ENCODE peak calls at places on chromosome X, in eight cellular contexts. S is CD8-positive, alpha-beta T cell; T is bronchial epithelial cell; M is thyroid gland; W is glutamatergic neuron; E is Right ventricle myocardium inferior; A is fibroblast of mammary gland; B is neural crest cell. D is an unnamed sample.

GRCh38 chrX:46576458-46576857 is 2.9 kb downstream of the CHST7 start:
- DNase-seq in T (no peak), E (no peak), M (no peak), A (peak; percentile 43), B (no peak), S (no peak), W (no peak), D (no peak)

GRCh38 chrX:84735025-84735424 is 232.8 kb upstream of the HDX start:
- DNase-seq in T (peak; percentile 89), W (no peak), B (no peak), E (no peak), S (no peak), A (no peak), M (no peak), D (no peak)

GRCh38 chrX:50903387-50904027 is 7.0 kb upstream of the BMP15 start:
- DNase-seq in T (peak; percentile 29), B (peak; percentile 18), A (peak; percentile 38), E (no peak), M (peak; percentile 23), W (peak; percentile 28), S (no peak), D (peak; percentile 33)

GRCh38 chrX:140701480-140701879 is 8.1 kb upstream of the LINC00632 start:
- DNase-seq in W (no peak), E (no peak), A (peak; percentile 18), B (no peak), T (peak; percentile 5), M (no peak), S (no peak), D (no peak)

GRCh38 chrX:151030845-151031244 is 47.7 kb downstream of the HMGB3 start:
- DNase-seq in E (no peak), A (no peak), W (no peak), M (no peak), S (no peak), B (no peak), T (peak; percentile 39), D (no peak)

GRCh38 chrX:7252013-7252610 is 104.2 kb upstream of the PUDP start:
- DNase-seq in M (peak; percentile 57), E (no peak), B (no peak), S (no peak), T (peak; percentile 69), A (no peak), W (no peak), D (no peak)

GRCh38 chrX:18973527-18974192 is 10.3 kb downstream of the PHKA2 start:
- DNase-seq in B (no peak), S (no peak), W (no peak), M (peak; percentile 41), T (no peak), A (no peak), E (no peak), D (no peak)

GRCh38 chrX:34656467-34656841 is 631 bp downstream of the TMEM47 start:
- DNase-seq in A (no peak), T (no peak), B (peak; percentile 13), E (no peak), S (no peak), M (no peak), W (no peak), D (no peak)

GRCh38 chrX:9611436-9612145 is 146.7 kb downstream of the TBL1X start:
- DNase-seq in B (no peak), W (no peak), M (no peak), E (no peak), T (no peak), A (peak; percentile 38), S (no peak), D (no peak)

GRCh38 chrX:105999294-105999693 is 39.2 kb downstream of the SERPINA7 start:
- DNase-seq in T (no peak), M (no peak), W (no peak), B (no peak), E (no peak), S (no peak), A (no peak), D (no peak)

GRCh38 chrX:106917830-106918500 is 2.2 kb upstream of the CLDN2 start:
- DNase-seq in W (no peak), S (peak; percentile 20), E (no peak), B (no peak), A (peak; percentile 86), T (peak; percentile 92), M (no peak), D (no peak)

GRCh38 chrX:155434906-155435743 is 23.3 kb downstream of the F8A3 start:
- DNase-seq in T (no peak), W (no peak), M (no peak), E (peak; percentile 20), A (peak; percentile 31), B (no peak), S (no peak), D (no peak)

GRCh38 chrX:140439455-140439854 is 65.4 kb downstream of the SOX3 start:
- DNase-seq in W (peak; percentile 69), E (no peak), T (no peak), B (peak; percentile 79), S (no peak), A (no peak), M (peak; percentile 69), D (peak; percentile 58)

GRCh38 chrX:40496728-40497127 is 84.0 kb upstream of the ATP6AP2 start:
- DNase-seq in T (no peak), E (no peak), A (peak; percentile 7), M (no peak), W (peak; percentile 14), B (no peak), S (no peak), D (peak; percentile 18)

GRCh38 chrX:41705680-41706374 is 17.1 kb downstream of the GPR34 start:
- DNase-seq in B (no peak), M (no peak), S (no peak), E (no peak), W (no peak), A (no peak), T (no peak), D (no peak)

GRCh38 chrX:123833387-123833786 is 26.5 kb upstream of the XIAP start:
- DNase-seq in A (peak; percentile 53), B (peak; percentile 38), M (peak; percentile 40), S (peak; percentile 48), W (peak; percentile 34), E (no peak), T (peak; percentile 51), D (peak; percentile 53)

D was measured in endothelial cell.